ENCODE peak calls at places on chromosomes 13 and 19, in four cellular contexts. J is amygdala; Z is activated CD4-positive, CD25-positive, alpha-beta regulatory T cell treated with anti-CD3 and anti-CD28 coated beads, Interleukin-2, amount 50 U/mL, for 72 hours; U is CD4-positive, CD25-positive, alpha-beta regulatory T cell. V is an unnamed sample.

GRCh38 chr13:28741080-28741479 is 22.3 kb upstream of the SLC46A3 start:
- DNase-seq in J (no peak), Z (no peak), U (no peak), V (no peak)

GRCh38 chr19:35908977-35909683 is 1.0 kb upstream of the TYROBP start:
- DNase-seq in J (peak; percentile 51), Z (no peak), U (no peak), V (no peak)

GRCh38 chr19:53808710-53809125 is 15.4 kb downstream of the NLRP12 start:
- DNase-seq in J (no peak), Z (no peak), U (no peak), V (peak; percentile 14)

GRCh38 chr13:111394211-111394922 is 73.9 kb downstream of the TEX29 start:
- DNase-seq in J (no peak), Z (no peak), U (no peak), V (no peak)

GRCh38 chr19:5138606-5139594 is 170.0 kb downstream of the KDM4B start:
- DNase-seq in J (peak; percentile 26), Z (peak; percentile 88), U (peak; percentile 85), V (no peak)

GRCh38 chr13:45796421-45796960 is 55.1 kb downstream of the SIAH3 start:
- DNase-seq in J (no peak), Z (no peak), U (no peak), V (no peak)

GRCh38 chr13:48415516-48415915 is 2.6 kb upstream of the LPAR6 start:
- DNase-seq in J (no peak), Z (no peak), U (no peak), V (no peak)

GRCh38 chr13:80341771-80342271 is 895 bp upstream of the SPRY2 start:
- DNase-seq in J (peak; percentile 63), Z (no peak), U (no peak), V (no peak)

GRCh38 chr19:771332-771785 is 20.4 kb downstream of the MISP start:
- DNase-seq in J (no peak), Z (no peak), U (peak; percentile 12), V (peak; percentile 38)

GRCh38 chr19:47324502-47324901 is 7.5 kb upstream of the C5AR2 start:
- DNase-seq in J (peak; percentile 22), Z (no peak), U (no peak), V (no peak)

GRCh38 chr19:48719263-48720171 is at the start of gene MAMSTR:
- DNase-seq in J (no peak), Z (no peak), U (no peak), V (no peak)

GRCh38 chr19:28727133-28727834 is 485.7 kb downstream of the UQCRFS1 start:
- DNase-seq in J (no peak), Z (peak; percentile 38), U (peak; percentile 10), V (peak; percentile 2)

GRCh38 chr19:23470873-23471555 is 75.7 kb upstream of the ZNF91 start:
- DNase-seq in J (no peak), Z (no peak), U (no peak), V (no peak)

GRCh38 chr19:24140099-24140498 is 53.1 kb downstream of the ZNF254 start:
- DNase-seq in J (no peak), Z (no peak), U (no peak), V (peak; percentile 2)

GRCh38 chr19:45670670-45671453 is 2.8 kb downstream of the GIPR start:
- DNase-seq in J (peak; percentile 65), Z (peak; percentile 70), U (no peak), V (peak; percentile 93)

GRCh38 chr19:38266981-38267597 is 2.7 kb downstream of the SPINT2 start:
- DNase-seq in J (no peak), Z (no peak), U (no peak), V (peak; percentile 71)

GRCh38 chr19:17264641-17264979 is at the start of gene USHBP1:
- DNase-seq in J (no peak), Z (no peak), U (no peak), V (no peak)

GRCh38 chr13:111005364-111005763 is 90.5 kb upstream of the ANKRD10 start:
- DNase-seq in J (no peak), Z (no peak), U (no peak), V (no peak)

GRCh38 chr13:24043590-24044350 is 116.8 kb upstream of the SPATA13 start:
- DNase-seq in J (no peak), Z (no peak), U (no peak), V (no peak)

GRCh38 chr19:41327499-41328156 is 17.7 kb downstream of the CCDC97 start:
- DNase-seq in J (peak; percentile 52), Z (peak; percentile 90), U (peak; percentile 76), V (peak; percentile 92)

GRCh38 chr13:25170554-25171107 is 1.5 kb downstream of the AMER2 start:
- DNase-seq in J (peak; percentile 76), Z (no peak), U (no peak), V (no peak)

GRCh38 chr13:44322928-44323327 is 50.7 kb upstream of the SERP2 start:
- DNase-seq in J (no peak), Z (no peak), U (no peak), V (no peak)

GRCh38 chr13:24068472-24068871 is 92.0 kb upstream of the SPATA13 start:
- DNase-seq in J (no peak), Z (no peak), U (no peak), V (no peak)

GRCh38 chr13:111467111-111467890 is 146.9 kb downstream of the TEX29 start:
- DNase-seq in J (no peak), Z (no peak), U (no peak), V (no peak)